ENCODE peak calls at places on chromosome 9, in four cellular contexts. One of them, this sample, is unnamed.

GRCh38 chr9:95305770-95306492 is 11.6 kb downstream of the FANCC start:
- DNase-seq in choroid plexus epithelial cell: peak; percentile 23
- DNase-seq in hepatic stellate cell: peak; percentile 46
- DNase-seq in HFFc6: no peak
- DNase-seq in this sample: peak; percentile 16

GRCh38 chr9:97906236-97906831 is 16.0 kb downstream of the TRMO start:
- DNase-seq in choroid plexus epithelial cell: no peak
- DNase-seq in hepatic stellate cell: no peak
- DNase-seq in HFFc6: no peak
- DNase-seq in this sample: no peak

GRCh38 chr9:135515083-135515511 is 6.1 kb upstream of the LCN1 start:
- DNase-seq in choroid plexus epithelial cell: no peak
- DNase-seq in hepatic stellate cell: no peak
- DNase-seq in HFFc6: no peak
- DNase-seq in this sample: no peak

GRCh38 chr9:89036862-89037261 is 45.6 kb downstream of the S1PR3 start:
- DNase-seq in choroid plexus epithelial cell: no peak
- DNase-seq in hepatic stellate cell: no peak
- DNase-seq in HFFc6: no peak
- DNase-seq in this sample: no peak

GRCh38 chr9:12956261-12956660 is 181.4 kb downstream of the LURAP1L start:
- DNase-seq in choroid plexus epithelial cell: peak; percentile 78
- DNase-seq in hepatic stellate cell: no peak
- DNase-seq in HFFc6: no peak
- DNase-seq in this sample: no peak

GRCh38 chr9:4508907-4509589 is 18.8 kb downstream of the SLC1A1 start:
- DNase-seq in choroid plexus epithelial cell: peak; percentile 73
- DNase-seq in hepatic stellate cell: peak; percentile 70
- DNase-seq in HFFc6: peak; percentile 81
- DNase-seq in this sample: peak; percentile 52

GRCh38 chr9:125558453-125559084 is 148.4 kb downstream of the MAPKAP1 start:
- DNase-seq in choroid plexus epithelial cell: peak; percentile 90
- DNase-seq in hepatic stellate cell: peak; percentile 61
- DNase-seq in HFFc6: peak; percentile 64
- DNase-seq in this sample: peak; percentile 87

GRCh38 chr9:99030082-99030481 is 74.8 kb upstream of the TGFBR1 start:
- DNase-seq in choroid plexus epithelial cell: peak; percentile 97
- DNase-seq in hepatic stellate cell: peak; percentile 78
- DNase-seq in HFFc6: peak; percentile 91
- DNase-seq in this sample: peak; percentile 79

GRCh38 chr9:99867968-99868367 is 38.5 kb upstream of the STX17 start:
- DNase-seq in choroid plexus epithelial cell: no peak
- DNase-seq in hepatic stellate cell: no peak
- DNase-seq in HFFc6: no peak
- DNase-seq in this sample: no peak

GRCh38 chr9:133403766-133404439 is 13.9 kb downstream of the REXO4 start:
- DNase-seq in choroid plexus epithelial cell: peak; percentile 41
- DNase-seq in hepatic stellate cell: no peak
- DNase-seq in HFFc6: no peak
- DNase-seq in this sample: peak; percentile 21

GRCh38 chr9:114308361-114308950 is 14.4 kb upstream of the ORM1 start:
- DNase-seq in choroid plexus epithelial cell: no peak
- DNase-seq in hepatic stellate cell: no peak
- DNase-seq in HFFc6: no peak
- DNase-seq in this sample: no peak

GRCh38 chr9:113309204-113309813 is 6.1 kb upstream of the RNF183 start:
- DNase-seq in choroid plexus epithelial cell: peak; percentile 76
- DNase-seq in hepatic stellate cell: peak; percentile 40
- DNase-seq in HFFc6: peak; percentile 50
- DNase-seq in this sample: peak; percentile 64

GRCh38 chr9:21782207-21782606 is 20.2 kb upstream of the MTAP start:
- DNase-seq in choroid plexus epithelial cell: no peak
- DNase-seq in hepatic stellate cell: no peak
- DNase-seq in HFFc6: no peak
- DNase-seq in this sample: no peak

GRCh38 chr9:108756746-108757490 is 98.9 kb downstream of the ACTL7B start:
- DNase-seq in choroid plexus epithelial cell: peak; percentile 14
- DNase-seq in hepatic stellate cell: no peak
- DNase-seq in HFFc6: no peak
- DNase-seq in this sample: no peak

GRCh38 chr9:87445646-87446045 is 52.0 kb upstream of the DAPK1 start:
- DNase-seq in choroid plexus epithelial cell: peak; percentile 51
- DNase-seq in hepatic stellate cell: no peak
- DNase-seq in HFFc6: no peak
- DNase-seq in this sample: peak; percentile 41

GRCh38 chr9:81984911-81985310 is 3.7 kb upstream of the SPATA31D1 start:
- DNase-seq in choroid plexus epithelial cell: peak; percentile 12
- DNase-seq in hepatic stellate cell: no peak
- DNase-seq in HFFc6: no peak
- DNase-seq in this sample: no peak

GRCh38 chr9:136856078-136856474 is 3.9 kb downstream of the MAMDC4 start:
- DNase-seq in choroid plexus epithelial cell: no peak
- DNase-seq in hepatic stellate cell: no peak
- DNase-seq in HFFc6: no peak
- DNase-seq in this sample: no peak

GRCh38 chr9:134544388-134545212 is 97.0 kb upstream of the COL5A1 start:
- DNase-seq in choroid plexus epithelial cell: peak; percentile 70
- DNase-seq in hepatic stellate cell: peak; percentile 72
- DNase-seq in HFFc6: peak; percentile 52
- DNase-seq in this sample: peak; percentile 95

GRCh38 chr9:13651969-13652663 is 372.6 kb upstream of the MPDZ start:
- DNase-seq in choroid plexus epithelial cell: no peak
- DNase-seq in hepatic stellate cell: no peak
- DNase-seq in HFFc6: no peak
- DNase-seq in this sample: peak; percentile 5

GRCh38 chr9:127599550-127599891 is 12.6 kb upstream of the STXBP1 start:
- DNase-seq in choroid plexus epithelial cell: no peak
- DNase-seq in hepatic stellate cell: no peak
- DNase-seq in HFFc6: no peak
- DNase-seq in this sample: no peak

GRCh38 chr9:113573303-113573958 is 109.9 kb downstream of the RGS3 start:
- DNase-seq in choroid plexus epithelial cell: no peak
- DNase-seq in hepatic stellate cell: no peak
- DNase-seq in HFFc6: no peak
- DNase-seq in this sample: no peak

GRCh38 chr9:125747053-125747764 is at the start of gene PBX3:
- DNase-seq in choroid plexus epithelial cell: peak; percentile 38
- DNase-seq in hepatic stellate cell: peak; percentile 42
- DNase-seq in HFFc6: peak; percentile 9
- DNase-seq in this sample: peak; percentile 83

GRCh38 chr9:68546596-68547390 is 6.1 kb upstream of the TMEM252 start:
- DNase-seq in choroid plexus epithelial cell: peak; percentile 60
- DNase-seq in hepatic stellate cell: no peak
- DNase-seq in HFFc6: no peak
- DNase-seq in this sample: no peak

GRCh38 chr9:94740191-94740874 is 13.8 kb downstream of the AOPEP start:
- DNase-seq in choroid plexus epithelial cell: peak; percentile 14
- DNase-seq in hepatic stellate cell: peak; percentile 29
- DNase-seq in HFFc6: no peak
- DNase-seq in this sample: no peak